ENCODE peak calls at places on chromosomes 3 and 15, in five cellular contexts. P, I, V, W and D are unnamed samples.

GRCh38 chr3:132660745-132661067 is 577 bp downstream of the UBA5 start:
- DNase-seq in I (peak; percentile 4), W (no peak), V (peak; percentile 26), P (no peak), D (peak; percentile 23)

GRCh38 chr15:90291679-90292356 is 26.3 kb downstream of the NGRN start:
- DNase-seq in V (no peak), W (no peak), P (no peak), I (no peak), D (peak; percentile 53)

GRCh38 chr3:80017369-80017768 is 249.6 kb upstream of the ROBO1 start:
- DNase-seq in P (no peak), V (no peak), I (no peak), W (no peak), D (no peak)

GRCh38 chr3:50204804-50205718 is at the start of gene SLC38A3:
- DNase-seq in I (no peak), V (peak; percentile 49), P (peak; percentile 23), W (no peak), D (no peak)

GRCh38 chr15:68204776-68205557 is at the start of gene CALML4:
- DNase-seq in I (peak; percentile 41), W (no peak), P (no peak), V (no peak), D (peak; percentile 95)

GRCh38 chr15:39084683-39085530 is 496.0 kb upstream of the THBS1 start:
- DNase-seq in W (no peak), V (no peak), P (no peak), I (peak; percentile 90), D (peak; percentile 27)

GRCh38 chr3:52195823-52196331 is 2.1 kb upstream of the ALAS1 start:
- DNase-seq in W (no peak), V (no peak), I (peak; percentile 80), P (no peak), D (peak; percentile 26)

GRCh38 chr3:95645291-95645690 is 1169.1 kb upstream of the EPHA6 start:
- DNase-seq in V (no peak), W (no peak), I (no peak), P (no peak), D (no peak)

GRCh38 chr3:17901893-17902292 is 159.5 kb upstream of the TBC1D5 start:
- DNase-seq in V (no peak), I (no peak), W (no peak), P (no peak), D (no peak)

GRCh38 chr3:71310595-71311319 is 272.8 kb downstream of the FOXP1 start:
- DNase-seq in W (no peak), I (peak; percentile 82), P (no peak), V (peak; percentile 62), D (no peak)

GRCh38 chr3:195451373-195452000 is 8.7 kb upstream of the ACAP2 start:
- DNase-seq in W (no peak), V (no peak), I (no peak), P (no peak), D (no peak)

GRCh38 chr3:110126065-110126464 is 788.7 kb upstream of the DPPA4 start:
- DNase-seq in I (no peak), V (no peak), W (no peak), P (no peak), D (no peak)

GRCh38 chr3:37952564-37952963 is 38.0 kb upstream of the VILL start:
- DNase-seq in I (no peak), W (no peak), V (no peak), P (no peak), D (no peak)

GRCh38 chr3:42732196-42732828 is 29.7 kb upstream of the HHATL start:
- DNase-seq in W (no peak), I (no peak), V (peak; percentile 99), P (no peak), D (no peak)

GRCh38 chr3:127750226-127751031 is 71.9 kb downstream of the MGLL start:
- DNase-seq in W (no peak), I (peak; percentile 90), V (no peak), P (no peak), D (no peak)

GRCh38 chr15:58438111-58438510 is 6.3 kb downstream of the LIPC start:
- DNase-seq in I (no peak), P (no peak), W (no peak), V (no peak), D (no peak)

GRCh38 chr15:99092554-99093172 is 12.2 kb upstream of the SYNM start:
- DNase-seq in P (no peak), V (no peak), I (no peak), W (no peak), D (no peak)

GRCh38 chr3:48979451-48979850 is 10.6 kb upstream of the P4HTM start:
- DNase-seq in I (no peak), V (no peak), P (no peak), W (no peak), D (no peak)

GRCh38 chr3:107953707-107954106 is 137.1 kb downstream of the CD47 start:
- DNase-seq in I (no peak), V (no peak), W (no peak), P (no peak), D (no peak)

GRCh38 chr3:59386165-59386564 is 336.3 kb upstream of the CFAP20DC start:
- DNase-seq in W (no peak), I (no peak), P (no peak), V (no peak), D (no peak)

GRCh38 chr3:128274837-128275236 is 121.6 kb downstream of the EEFSEC start:
- DNase-seq in V (no peak), P (no peak), W (no peak), I (peak; percentile 55), D (no peak)

GRCh38 chr3:109647985-109648384 is 310.6 kb upstream of the DPPA4 start:
- DNase-seq in V (no peak), P (no peak), W (no peak), I (no peak), D (no peak)

GRCh38 chr15:25738171-25738792 is 124.8 kb downstream of the ATP10A start:
- DNase-seq in I (peak; percentile 42), W (no peak), V (no peak), P (no peak), D (no peak)

GRCh38 chr3:20406621-20407020 is 220.6 kb upstream of the SGO1 start:
- DNase-seq in V (no peak), P (no peak), W (no peak), I (no peak), D (no peak)

GRCh38 chr15:62850791-62851291 is 191.7 kb upstream of the TPM1 start:
- DNase-seq in P (no peak), I (no peak), V (no peak), W (no peak), D (no peak)

GRCh38 chr15:68411735-68412134 is 20.2 kb downstream of the ITGA11 start:
- DNase-seq in I (no peak), V (no peak), W (no peak), P (no peak), D (no peak)

GRCh38 chr3:123285931-123286307 is 84.2 kb downstream of the SEC22A start:
- DNase-seq in W (no peak), P (no peak), I (no peak), V (no peak), D (no peak)

GRCh38 chr3:16174389-16174788 is at the start of gene GALNT15:
- DNase-seq in V (peak; percentile 95), W (no peak), P (no peak), I (peak; percentile 99), D (peak; percentile 65)